ENCODE peak calls at places on chromosomes 6 and 20, in seven cellular contexts. One of them, this sample, is unnamed.

GRCh38 chr6:3500262-3501001 is 43.6 kb upstream of the SLC22A23 start:
- DNase-seq in AG04450: no peak
- DNase-seq in AG04449: no peak
- DNase-seq in GM12865: no peak
- DNase-seq in endothelial cell of umbilical vein: peak
- DNase-seq in heart right ventricle: no peak
- DNase-seq in colonic mucosa: no peak
- DNase-seq in this sample: no peak

GRCh38 chr20:61766921-61767610 is 298.6 kb downstream of the TAF4 start:
- DNase-seq in heart right ventricle: no peak
- DNase-seq in AG04450: no peak
- DNase-seq in GM12865: no peak
- DNase-seq in endothelial cell of umbilical vein: no peak
- DNase-seq in colonic mucosa: no peak
- DNase-seq in AG04449: no peak
- DNase-seq in this sample: no peak

GRCh38 chr6:165218816-165219215 is 90.6 kb downstream of the C6orf118 start:
- DNase-seq in AG04450: no peak
- DNase-seq in GM12865: no peak
- DNase-seq in AG04449: no peak
- DNase-seq in colonic mucosa: no peak
- DNase-seq in endothelial cell of umbilical vein: no peak
- DNase-seq in heart right ventricle: no peak
- DNase-seq in this sample: no peak

GRCh38 chr20:18852318-18852717 is 38.7 kb downstream of the SCP2D1 start:
- DNase-seq in AG04450: no peak
- DNase-seq in heart right ventricle: no peak
- DNase-seq in AG04449: no peak
- DNase-seq in GM12865: no peak
- DNase-seq in colonic mucosa: no peak
- DNase-seq in endothelial cell of umbilical vein: no peak
- DNase-seq in this sample: no peak

GRCh38 chr6:35972471-35972985 is 51.6 kb upstream of the SRPK1 start:
- DNase-seq in AG04449: no peak
- DNase-seq in GM12865: no peak
- DNase-seq in AG04450: no peak
- DNase-seq in colonic mucosa: no peak
- DNase-seq in endothelial cell of umbilical vein: no peak
- DNase-seq in heart right ventricle: no peak
- DNase-seq in this sample: no peak

GRCh38 chr6:48733581-48733980 is 622.6 kb upstream of the PTCHD4 start:
- DNase-seq in GM12865: no peak
- DNase-seq in heart right ventricle: no peak
- DNase-seq in AG04449: no peak
- DNase-seq in AG04450: no peak
- DNase-seq in endothelial cell of umbilical vein: no peak
- DNase-seq in colonic mucosa: no peak
- DNase-seq in this sample: no peak

GRCh38 chr6:170129691-170130171 is 161.1 kb downstream of the DLL1 start:
- DNase-seq in AG04450: no peak
- DNase-seq in GM12865: no peak
- DNase-seq in heart right ventricle: peak
- DNase-seq in colonic mucosa: peak
- DNase-seq in AG04449: no peak
- DNase-seq in endothelial cell of umbilical vein: no peak
- DNase-seq in this sample: no peak

GRCh38 chr6:4929319-4929718 is 74.5 kb downstream of the RPP40 start:
- DNase-seq in AG04449: no peak
- DNase-seq in AG04450: no peak
- DNase-seq in colonic mucosa: no peak
- DNase-seq in endothelial cell of umbilical vein: no peak
- DNase-seq in heart right ventricle: no peak
- DNase-seq in GM12865: no peak
- DNase-seq in this sample: no peak

GRCh38 chr20:58463231-58463630 is 52.0 kb downstream of the APCDD1L start:
- DNase-seq in GM12865: no peak
- DNase-seq in AG04449: no peak
- DNase-seq in AG04450: no peak
- DNase-seq in colonic mucosa: no peak
- DNase-seq in heart right ventricle: no peak
- DNase-seq in endothelial cell of umbilical vein: no peak
- DNase-seq in this sample: no peak

GRCh38 chr6:33628401-33628964 is 7.4 kb downstream of the ITPR3 start:
- DNase-seq in endothelial cell of umbilical vein: no peak
- DNase-seq in heart right ventricle: no peak
- DNase-seq in GM12865: peak
- DNase-seq in AG04450: no peak
- DNase-seq in colonic mucosa: peak
- DNase-seq in AG04449: no peak
- DNase-seq in this sample: no peak

GRCh38 chr6:119428647-119429046 is 79.1 kb upstream of the MAN1A1 start:
- DNase-seq in endothelial cell of umbilical vein: no peak
- DNase-seq in AG04450: no peak
- DNase-seq in AG04449: no peak
- DNase-seq in heart right ventricle: no peak
- DNase-seq in colonic mucosa: no peak
- DNase-seq in GM12865: no peak
- DNase-seq in this sample: no peak

GRCh38 chr20:52724586-52724985 is 247.6 kb upstream of the TSHZ2 start:
- DNase-seq in endothelial cell of umbilical vein: no peak
- DNase-seq in GM12865: no peak
- DNase-seq in colonic mucosa: no peak
- DNase-seq in heart right ventricle: no peak
- DNase-seq in AG04450: no peak
- DNase-seq in AG04449: no peak
- DNase-seq in this sample: no peak

GRCh38 chr6:56051199-56051598 is 175.8 kb upstream of the BMP5 start:
- DNase-seq in heart right ventricle: no peak
- DNase-seq in GM12865: no peak
- DNase-seq in endothelial cell of umbilical vein: no peak
- DNase-seq in AG04449: no peak
- DNase-seq in colonic mucosa: no peak
- DNase-seq in AG04450: no peak
- DNase-seq in this sample: no peak

GRCh38 chr20:32796383-32797159 is 23.2 kb upstream of the MAPRE1 start:
- DNase-seq in GM12865: no peak
- DNase-seq in AG04450: no peak
- DNase-seq in colonic mucosa: no peak
- DNase-seq in endothelial cell of umbilical vein: no peak
- DNase-seq in heart right ventricle: no peak
- DNase-seq in AG04449: no peak
- DNase-seq in this sample: no peak

GRCh38 chr6:167689278-167689677 is 137.4 kb upstream of the AFDN start:
- DNase-seq in colonic mucosa: no peak
- DNase-seq in endothelial cell of umbilical vein: no peak
- DNase-seq in AG04449: no peak
- DNase-seq in heart right ventricle: no peak
- DNase-seq in AG04450: no peak
- DNase-seq in GM12865: no peak
- DNase-seq in this sample: no peak

GRCh38 chr6:4253604-4254211 is 118.3 kb upstream of the ECI2 start:
- DNase-seq in AG04450: peak
- DNase-seq in AG04449: peak
- DNase-seq in colonic mucosa: peak
- DNase-seq in GM12865: no peak
- DNase-seq in endothelial cell of umbilical vein: peak
- DNase-seq in heart right ventricle: peak
- DNase-seq in this sample: no peak

GRCh38 chr6:39867592-39867991 is 66.7 kb downstream of the MOCS1 start:
- DNase-seq in GM12865: no peak
- DNase-seq in AG04449: no peak
- DNase-seq in colonic mucosa: no peak
- DNase-seq in endothelial cell of umbilical vein: no peak
- DNase-seq in heart right ventricle: no peak
- DNase-seq in AG04450: no peak
- DNase-seq in this sample: no peak

GRCh38 chr6:11798096-11798495 is 19.5 kb upstream of the ADTRP start:
- DNase-seq in AG04450: no peak
- DNase-seq in AG04449: no peak
- DNase-seq in heart right ventricle: no peak
- DNase-seq in colonic mucosa: no peak
- DNase-seq in GM12865: no peak
- DNase-seq in endothelial cell of umbilical vein: no peak
- DNase-seq in this sample: no peak

GRCh38 chr6:22062807-22063408 is 233.9 kb downstream of the PRL start:
- DNase-seq in colonic mucosa: no peak
- DNase-seq in heart right ventricle: no peak
- DNase-seq in endothelial cell of umbilical vein: peak
- DNase-seq in GM12865: peak
- DNase-seq in AG04450: no peak
- DNase-seq in AG04449: no peak
- DNase-seq in this sample: peak

GRCh38 chr6:154414021-154414813 is 57.6 kb upstream of the IPCEF1 start:
- DNase-seq in GM12865: no peak
- DNase-seq in endothelial cell of umbilical vein: peak
- DNase-seq in heart right ventricle: no peak
- DNase-seq in colonic mucosa: no peak
- DNase-seq in AG04449: no peak
- DNase-seq in AG04450: peak
- DNase-seq in this sample: no peak

GRCh38 chr6:161215193-161215592 is 58.7 kb downstream of the AGPAT4 start:
- DNase-seq in GM12865: no peak
- DNase-seq in heart right ventricle: no peak
- DNase-seq in AG04450: peak
- DNase-seq in colonic mucosa: no peak
- DNase-seq in AG04449: peak
- DNase-seq in endothelial cell of umbilical vein: peak
- DNase-seq in this sample: no peak

GRCh38 chr6:101851911-101852310 is 458.4 kb downstream of the GRIK2 start:
- DNase-seq in colonic mucosa: no peak
- DNase-seq in AG04449: no peak
- DNase-seq in GM12865: no peak
- DNase-seq in heart right ventricle: no peak
- DNase-seq in AG04450: no peak
- DNase-seq in endothelial cell of umbilical vein: no peak
- DNase-seq in this sample: no peak

GRCh38 chr6:41464481-41464880 is 81.7 kb upstream of the FOXP4 start:
- DNase-seq in AG04449: no peak
- DNase-seq in GM12865: no peak
- DNase-seq in AG04450: no peak
- DNase-seq in heart right ventricle: no peak
- DNase-seq in endothelial cell of umbilical vein: no peak
- DNase-seq in colonic mucosa: no peak
- DNase-seq in this sample: no peak

GRCh38 chr20:37336369-37337207 is 9.4 kb upstream of the SRC start:
- DNase-seq in heart right ventricle: peak
- DNase-seq in GM12865: peak
- DNase-seq in endothelial cell of umbilical vein: no peak
- DNase-seq in AG04450: no peak
- DNase-seq in AG04449: no peak
- DNase-seq in colonic mucosa: no peak
- DNase-seq in this sample: peak

GRCh38 chr6:135812085-135812526 is 39.4 kb upstream of the PDE7B start:
- DNase-seq in AG04449: peak
- DNase-seq in heart right ventricle: peak
- DNase-seq in colonic mucosa: no peak
- DNase-seq in endothelial cell of umbilical vein: no peak
- DNase-seq in GM12865: no peak
- DNase-seq in AG04450: no peak
- DNase-seq in this sample: no peak

GRCh38 chr6:10409160-10409765 is 5.6 kb downstream of the TFAP2A start:
- DNase-seq in colonic mucosa: no peak
- DNase-seq in AG04449: no peak
- DNase-seq in endothelial cell of umbilical vein: no peak
- DNase-seq in AG04450: no peak
- DNase-seq in heart right ventricle: no peak
- DNase-seq in GM12865: no peak
- DNase-seq in this sample: no peak
- TF ChIP-seq CTCF in colonic mucosa: no peak
- TF ChIP-seq CTCF in AG04449: no peak
- TF ChIP-seq CTCF in endothelial cell of umbilical vein: no peak
- TF ChIP-seq CTCF in AG04450: no peak
- TF ChIP-seq CTCF in heart right ventricle: no peak
- TF ChIP-seq CTCF in GM12865: no peak
- TF ChIP-seq CTCF in this sample: no peak

DNA sequence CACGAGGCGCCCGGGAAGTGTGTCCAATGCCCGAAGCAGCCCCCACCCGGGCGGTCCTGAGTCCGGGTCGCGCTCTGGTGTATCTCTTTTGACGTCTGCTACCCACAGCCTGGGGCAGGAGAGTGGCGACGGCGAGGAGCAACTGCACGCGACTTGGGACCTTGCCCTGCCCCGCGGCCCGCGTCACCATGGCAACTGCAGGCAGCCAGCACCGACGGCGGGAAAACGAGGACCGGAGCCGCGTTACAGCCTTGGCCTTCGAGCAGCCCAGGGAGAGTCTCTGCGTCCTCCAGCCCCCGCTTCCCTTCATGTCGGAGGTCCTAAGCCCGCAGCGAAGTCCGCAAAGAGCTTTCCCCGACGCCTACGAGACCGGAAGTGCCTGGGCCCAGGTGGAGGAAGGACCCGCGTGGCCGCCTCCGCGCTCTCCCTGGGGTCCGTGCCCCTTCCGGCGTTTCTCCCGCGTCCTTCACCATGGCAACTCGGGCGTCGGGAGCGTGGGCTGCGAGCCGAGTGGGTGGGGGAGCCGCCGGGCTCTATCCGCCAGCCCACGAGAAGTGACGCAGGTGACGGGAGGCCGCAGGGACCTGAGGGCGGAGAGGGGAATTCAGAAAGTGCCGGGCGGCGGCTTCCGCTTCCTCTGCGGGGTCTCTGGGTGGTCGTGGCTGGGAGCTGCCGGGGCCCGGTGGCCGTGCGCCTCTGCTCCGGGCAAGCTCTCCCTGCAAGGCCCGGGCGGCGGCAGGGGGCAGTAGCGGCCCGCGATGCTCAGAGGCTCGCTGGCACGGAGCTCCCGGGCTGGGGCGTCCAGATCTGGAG is 88.6 kb upstream of the TGM3 start:
- DNase-seq in endothelial cell of umbilical vein: peak
- DNase-seq in heart right ventricle: peak
- DNase-seq in GM12865: peak
- DNase-seq in AG04449: no peak
- DNase-seq in AG04450: no peak
- DNase-seq in colonic mucosa: peak
- DNase-seq in this sample: peak
- TF ChIP-seq CTCF in endothelial cell of umbilical vein: peak
- TF ChIP-seq CTCF in heart right ventricle: peak
- TF ChIP-seq CTCF in GM12865: peak
- TF ChIP-seq CTCF in AG04449: peak
- TF ChIP-seq CTCF in AG04450: peak
- TF ChIP-seq CTCF in colonic mucosa: peak
- TF ChIP-seq CTCF in this sample: peak

GRCh38 chr20:7113577-7114466 is 346.3 kb downstream of the BMP2 start:
- DNase-seq in AG04450: no peak
- DNase-seq in endothelial cell of umbilical vein: peak
- DNase-seq in heart right ventricle: peak
- DNase-seq in GM12865: peak
- DNase-seq in colonic mucosa: no peak
- DNase-seq in AG04449: no peak
- DNase-seq in this sample: peak
- TF ChIP-seq CTCF in AG04450: peak
- TF ChIP-seq CTCF in endothelial cell of umbilical vein: peak
- TF ChIP-seq CTCF in heart right ventricle: peak
- TF ChIP-seq CTCF in GM12865: peak
- TF ChIP-seq CTCF in colonic mucosa: no peak
- TF ChIP-seq CTCF in AG04449: peak
- TF ChIP-seq CTCF in this sample: no peak

DNA sequence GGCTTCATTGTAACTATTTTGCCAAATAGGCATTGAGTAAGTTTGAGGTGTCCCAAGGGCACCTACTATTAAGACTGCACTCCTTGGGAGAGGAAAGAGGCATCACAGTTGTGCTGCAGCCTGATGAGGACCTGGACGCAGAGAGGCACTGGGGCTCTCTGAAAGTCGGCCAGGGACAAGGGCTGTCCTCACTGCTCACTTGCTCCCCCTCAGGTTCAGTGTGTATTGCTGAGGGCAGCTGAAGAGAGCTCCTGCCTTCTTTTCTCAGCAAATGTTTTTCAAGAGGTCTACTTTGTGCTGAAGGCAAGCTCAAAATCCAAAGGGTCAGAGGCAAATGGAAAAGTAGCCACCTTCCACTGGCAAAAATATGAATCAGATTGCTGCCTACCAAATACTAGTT is 331.8 kb downstream of the RIMS1 start:
- DNase-seq in AG04449: no peak
- DNase-seq in heart right ventricle: no peak
- DNase-seq in endothelial cell of umbilical vein: peak
- DNase-seq in AG04450: no peak
- DNase-seq in colonic mucosa: no peak
- DNase-seq in GM12865: peak
- DNase-seq in this sample: peak
- TF ChIP-seq CTCF in AG04449: peak
- TF ChIP-seq CTCF in heart right ventricle: peak
- TF ChIP-seq CTCF in endothelial cell of umbilical vein: peak
- TF ChIP-seq CTCF in AG04450: peak
- TF ChIP-seq CTCF in colonic mucosa: peak
- TF ChIP-seq CTCF in GM12865: peak
- TF ChIP-seq CTCF in this sample: no peak

This sample was measured in activated CD8-positive, alpha-beta T cell treated with anti-CD3 and anti-CD28 coated beads for 36 hours.